ENCODE peak calls at places on chromosome 18, in nine cellular contexts. R is spleen, T is BJ, U is ascending aorta, O is adrenal gland, X is prostate gland, Y is Peyer's patch, M is HFF-Myc, D is fibroblast of pulmonary artery. J is an unnamed sample.

GRCh38 chr18:49843778-49844625 is 30.7 kb upstream of the ACAA2 start:
- DNase-seq in R (peak; percentile 59), T (no peak), U (no peak), O (no peak), X (no peak), Y (no peak), M (no peak), D (no peak), J (no peak)

GRCh38 chr18:56869189-56869777 is 218.1 kb downstream of the WDR7 start:
- DNase-seq in R (no peak), T (peak; percentile 5), U (no peak), O (no peak), X (no peak), Y (no peak), M (peak; percentile 64), D (peak; percentile 80), J (no peak)

GRCh38 chr18:61741881-61742280 is 150.9 kb downstream of the RNF152 start:
- DNase-seq in R (no peak), T (no peak), U (no peak), O (no peak), X (no peak), Y (no peak), M (no peak), D (no peak), J (no peak)

GRCh38 chr18:9535430-9535972 is 60.2 kb downstream of the RALBP1 start:
- DNase-seq in R (no peak), T (peak; percentile 87), U (peak; percentile 80), O (peak; percentile 48), X (no peak), Y (no peak), M (peak; percentile 88), D (peak; percentile 84), J (peak; percentile 89)

GRCh38 chr18:50080932-50081560 is 113.9 kb downstream of the MYO5B start:
- DNase-seq in R (no peak), T (no peak), U (no peak), O (no peak), X (no peak), Y (no peak), M (no peak), D (no peak), J (no peak)

GRCh38 chr18:38427234-38427633 is 861.6 kb upstream of the CELF4 start:
- DNase-seq in R (no peak), T (no peak), U (no peak), O (no peak), X (no peak), Y (no peak), M (no peak), D (no peak), J (no peak)

GRCh38 chr18:26190506-26190905 is 35.7 kb upstream of the TAF4B start:
- DNase-seq in R (peak; percentile 88), T (no peak), U (no peak), O (no peak), X (no peak), Y (peak; percentile 82), M (no peak), D (no peak), J (no peak)

GRCh38 chr18:75207298-75208054 is 1.5 kb downstream of the PTGR3 start:
- DNase-seq in R (no peak), T (no peak), U (no peak), O (no peak), X (no peak), Y (peak; percentile 43), M (no peak), D (no peak), J (no peak)

GRCh38 chr18:64110692-64111480 is 38.0 kb downstream of the LINC00305 start:
- DNase-seq in R (no peak), T (no peak), U (no peak), O (no peak), X (no peak), Y (no peak), M (no peak), D (peak; percentile 18), J (no peak)

GRCh38 chr18:22378672-22379282 is 38.9 kb downstream of the CTAGE1 start:
- DNase-seq in R (no peak), T (no peak), U (no peak), O (peak; percentile 40), X (no peak), Y (peak; percentile 74), M (peak; percentile 12), D (peak; percentile 51), J (no peak)

GRCh38 chr18:56282234-56283104 is 355.9 kb downstream of the TXNL1 start:
- DNase-seq in R (no peak), T (no peak), U (no peak), O (no peak), X (no peak), Y (no peak), M (no peak), D (no peak), J (no peak)

GRCh38 chr18:56851774-56852173 is 200.6 kb downstream of the WDR7 start:
- DNase-seq in R (no peak), T (no peak), U (no peak), O (no peak), X (no peak), Y (no peak), M (no peak), D (no peak), J (no peak)

GRCh38 chr18:49018553-49018943 is 67.8 kb upstream of the SMAD7 start:
- DNase-seq in R (peak; percentile 61), T (no peak), U (peak; percentile 62), O (peak; percentile 10), X (no peak), Y (peak; percentile 38), M (no peak), D (no peak), J (no peak)

DNA sequence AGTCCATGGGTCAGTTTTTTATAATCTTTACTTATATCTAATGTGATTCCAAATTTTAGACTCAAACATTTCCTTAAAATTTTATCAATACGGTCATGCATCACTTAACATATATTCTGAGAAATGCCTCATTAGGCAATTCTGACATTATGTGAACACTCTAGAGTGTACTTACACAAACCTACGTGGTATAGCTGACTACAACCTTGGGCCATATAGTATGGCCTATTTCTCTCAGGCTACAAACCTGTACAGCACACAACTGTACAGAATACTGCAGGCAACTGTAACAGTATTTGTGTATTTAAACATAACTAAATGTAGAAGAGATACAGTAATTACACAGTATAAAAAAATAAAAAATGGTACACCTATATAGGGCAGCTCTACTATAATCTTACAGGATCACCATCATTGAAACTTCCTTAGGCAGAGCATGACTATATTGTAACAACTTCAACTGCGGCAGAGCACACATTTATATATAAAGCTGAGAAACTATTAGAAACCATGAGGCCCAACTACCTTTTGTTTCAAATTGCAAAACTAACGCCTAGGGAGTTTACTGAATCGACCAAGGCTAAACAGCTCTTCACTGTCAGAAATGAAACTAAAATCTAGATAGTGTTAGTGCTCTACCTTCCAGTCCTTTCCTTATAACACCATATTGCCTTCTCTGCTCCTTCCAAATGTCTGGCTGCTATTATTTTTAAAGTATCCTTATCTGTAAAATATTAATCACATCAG is 6.9 kb downstream of the YES1 start:
- DNase-seq in R (no peak), T (no peak), U (no peak), O (no peak), X (no peak), Y (no peak), M (no peak), D (no peak), J (no peak)
- H3K4me3 ChIP-seq in R (no peak overlapping the region), T (no peak overlapping the region), U (no peak overlapping the region), O (no peak overlapping the region), X (no peak overlapping the region), Y (no peak overlapping the region), M (no peak overlapping the region), D (no peak overlapping the region), J (no peak overlapping the region)

GRCh38 chr18:54228364-54228763 is 3.9 kb upstream of the MBD2 start:
- DNase-seq in R (no peak), T (no peak), U (no peak), O (no peak), X (no peak), Y (no peak), M (no peak), D (no peak), J (no peak)

GRCh38 chr18:54223568-54224241 is 764 bp downstream of the MBD2 start:
- DNase-seq in R (peak; percentile 91), T (peak; percentile 70), U (peak; percentile 81), O (peak; percentile 80), X (peak; percentile 72), Y (peak; percentile 88), M (peak; percentile 81), D (peak; percentile 90), J (peak; percentile 79)

GRCh38 chr18:54222922-54223567 is 1.4 kb downstream of the MBD2 start:
- DNase-seq in R (no peak), T (no peak), U (no peak), O (no peak), X (peak; percentile 23), Y (peak; percentile 55), M (no peak), D (no peak), J (no peak)

GRCh38 chr18:54220406-54220805 is 4.1 kb downstream of the MBD2 start:
- DNase-seq in R (no peak), T (no peak), U (no peak), O (no peak), X (no peak), Y (no peak), M (no peak), D (no peak), J (no peak)

DNA sequence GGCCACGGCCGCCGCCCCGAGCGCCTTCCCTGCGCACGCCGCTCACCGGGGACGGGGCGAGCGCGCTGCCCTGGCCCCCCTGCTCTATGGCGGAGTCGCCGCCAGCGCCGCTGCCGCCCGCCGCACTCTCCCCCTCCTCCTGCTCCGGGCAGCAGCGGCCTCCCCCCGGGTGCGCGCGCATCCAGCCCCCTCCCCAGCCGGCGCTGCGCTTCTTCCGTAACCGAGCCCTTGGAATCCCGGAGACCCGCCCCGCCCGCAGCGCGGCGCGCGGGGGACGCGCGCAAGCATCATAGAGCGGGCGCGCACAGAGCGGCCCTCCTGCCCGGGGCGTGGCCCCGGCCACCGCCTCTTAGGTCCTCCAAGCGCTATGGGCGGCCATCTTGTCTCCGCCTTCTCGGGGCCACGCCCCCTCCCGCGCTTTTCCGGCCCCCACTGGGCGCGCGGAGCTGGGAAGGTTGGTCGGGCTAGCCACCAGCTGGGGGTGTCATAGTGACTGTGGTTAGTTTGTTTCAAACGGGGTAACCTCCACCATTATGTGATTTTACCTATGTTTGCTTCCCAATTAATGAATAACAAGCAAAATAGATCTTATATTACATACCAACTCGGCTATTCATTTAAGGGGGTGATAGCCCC is at the start of gene MBD2:
- DNase-seq in R (peak; percentile 99), T (peak; percentile 65), U (peak; percentile 98), O (peak; percentile 94), X (peak; percentile 93), Y (peak; percentile 97), M (peak; percentile 78), D (peak; percentile 95), J (peak; percentile 49)
- TF ChIP-seq CTCF in R (peak; percentile 35), T (peak; percentile 34), U (peak; percentile 14), O (peak; percentile 7), X (no peak), Y (peak; percentile 9), M (no peak), D (no peak), J (peak; percentile 33)

GRCh38 chr18:33839452-33840225 is 261.6 kb downstream of the ASXL3 start:
- DNase-seq in R (no peak), T (no peak), U (no peak), O (no peak), X (no peak), Y (no peak), M (peak; percentile 16), D (peak; percentile 67), J (no peak)
- H3K4me3 ChIP-seq in R (no peak overlapping the region), T (no peak overlapping the region), U (no peak overlapping the region), O (no peak overlapping the region), X (no peak overlapping the region), Y (no peak overlapping the region), M (no peak overlapping the region), D (no peak overlapping the region), J (no peak overlapping the region)

GRCh38 chr18:4762399-4762798 is 307.3 kb upstream of the DLGAP1 start:
- DNase-seq in R (no peak), T (no peak), U (no peak), O (no peak), X (no peak), Y (no peak), M (no peak), D (no peak), J (no peak)

GRCh38 chr18:4765401-4765800 is 310.3 kb upstream of the DLGAP1 start:
- DNase-seq in R (no peak), T (no peak), U (no peak), O (no peak), X (no peak), Y (no peak), M (no peak), D (no peak), J (no peak)
- TF ChIP-seq CTCF in R (no peak), T (no peak), U (no peak), O (no peak), X (no peak), Y (no peak), M (no peak), D (no peak), J (no peak)